ENCODE peak calls at places on chromosomes 1 and 21, in five cellular contexts. One of them, this sample, is unnamed.
A peak's percentile ranks its signal among the peaks of the same experiment; 100 is the strongest.

GRCh38 chr1:92944901-92945747 is 16.1 kb downstream of the DIPK1A start:
- ATAC-seq in GM23338: peak; percentile 68
- ATAC-seq in HepG2: no peak
- ATAC-seq in K562: peak; percentile 46
- ATAC-seq in upper lobe of left lung: no peak
- ATAC-seq in this sample: no peak

GRCh38 chr1:80059940-80060339 is 1053.4 kb upstream of the ADGRL4 start:
- ATAC-seq in GM23338: no peak
- ATAC-seq in HepG2: no peak
- ATAC-seq in K562: no peak
- ATAC-seq in upper lobe of left lung: no peak
- ATAC-seq in this sample: no peak

GRCh38 chr21:33971492-33972013 is 55.9 kb upstream of the ATP5PO start:
- ATAC-seq in GM23338: peak; percentile 77
- ATAC-seq in HepG2: no peak
- ATAC-seq in K562: no peak
- ATAC-seq in upper lobe of left lung: no peak
- ATAC-seq in this sample: no peak

GRCh38 chr1:58367217-58367616 is 179.3 kb downstream of the OMA1 start:
- ATAC-seq in GM23338: no peak
- ATAC-seq in HepG2: no peak
- ATAC-seq in K562: no peak
- ATAC-seq in upper lobe of left lung: no peak
- ATAC-seq in this sample: no peak

GRCh38 chr1:54338479-54338878 is 67.7 kb downstream of the SSBP3 start:
- ATAC-seq in GM23338: no peak
- ATAC-seq in HepG2: no peak
- ATAC-seq in K562: no peak
- ATAC-seq in upper lobe of left lung: no peak
- ATAC-seq in this sample: no peak

GRCh38 chr1:201268604-201269151 is 14.6 kb upstream of the PKP1 start:
- ATAC-seq in GM23338: no peak
- ATAC-seq in HepG2: no peak
- ATAC-seq in K562: no peak
- ATAC-seq in upper lobe of left lung: peak; percentile 88
- ATAC-seq in this sample: no peak

GRCh38 chr1:62022348-62022747 is 172.3 kb upstream of the L1TD1 start:
- ATAC-seq in GM23338: peak; percentile 47
- ATAC-seq in HepG2: no peak
- ATAC-seq in K562: no peak
- ATAC-seq in upper lobe of left lung: no peak
- ATAC-seq in this sample: no peak

GRCh38 chr1:236365999-236366570 is 28.0 kb upstream of the EDARADD start:
- ATAC-seq in GM23338: no peak
- ATAC-seq in HepG2: peak; percentile 60
- ATAC-seq in K562: peak; percentile 60
- ATAC-seq in upper lobe of left lung: no peak
- ATAC-seq in this sample: no peak

GRCh38 chr1:235504122-235504493 is at the start of gene B3GALNT2:
- ATAC-seq in GM23338: peak; percentile 70
- ATAC-seq in HepG2: peak; percentile 83
- ATAC-seq in K562: peak; percentile 72
- ATAC-seq in upper lobe of left lung: peak; percentile 68
- ATAC-seq in this sample: peak; percentile 54

GRCh38 chr1:237126180-237126579 is 84.2 kb downstream of the RYR2 start:
- ATAC-seq in GM23338: no peak
- ATAC-seq in HepG2: no peak
- ATAC-seq in K562: no peak
- ATAC-seq in upper lobe of left lung: no peak
- ATAC-seq in this sample: no peak

GRCh38 chr1:99218999-99219398 is 45.3 kb upstream of the PLPPR4 start:
- ATAC-seq in GM23338: no peak
- ATAC-seq in HepG2: no peak
- ATAC-seq in K562: no peak
- ATAC-seq in upper lobe of left lung: no peak
- ATAC-seq in this sample: no peak

GRCh38 chr21:15686506-15686905 is 43.3 kb upstream of the USP25 start:
- ATAC-seq in GM23338: no peak
- ATAC-seq in HepG2: no peak
- ATAC-seq in K562: no peak
- ATAC-seq in upper lobe of left lung: peak; percentile 76
- ATAC-seq in this sample: peak; percentile 19

GRCh38 chr1:170375082-170375733 is 156.8 kb upstream of the GORAB start:
- ATAC-seq in GM23338: peak; percentile 41
- ATAC-seq in HepG2: no peak
- ATAC-seq in K562: no peak
- ATAC-seq in upper lobe of left lung: no peak
- ATAC-seq in this sample: no peak

GRCh38 chr1:199308349-199308846 is 669.6 kb downstream of the PTPRC start:
- ATAC-seq in GM23338: no peak
- ATAC-seq in HepG2: no peak
- ATAC-seq in K562: no peak
- ATAC-seq in upper lobe of left lung: no peak
- ATAC-seq in this sample: no peak

GRCh38 chr1:229582011-229582694 is 23.6 kb upstream of the ABCB10 start:
- ATAC-seq in GM23338: peak; percentile 27
- ATAC-seq in HepG2: peak; percentile 86
- ATAC-seq in K562: peak; percentile 15
- ATAC-seq in upper lobe of left lung: peak; percentile 64
- ATAC-seq in this sample: peak; percentile 58

GRCh38 chr21:37040212-37040611 is 32.7 kb downstream of the PIGP start:
- ATAC-seq in GM23338: no peak
- ATAC-seq in HepG2: no peak
- ATAC-seq in K562: no peak
- ATAC-seq in upper lobe of left lung: no peak
- ATAC-seq in this sample: no peak

GRCh38 chr21:26833011-26833410 is 12.2 kb downstream of the ADAMTS1 start:
- ATAC-seq in GM23338: no peak
- ATAC-seq in HepG2: no peak
- ATAC-seq in K562: no peak
- ATAC-seq in upper lobe of left lung: no peak
- ATAC-seq in this sample: peak; percentile 8

GRCh38 chr1:173122344-173122880 is 71.7 kb upstream of the TNFSF18 start:
- ATAC-seq in GM23338: no peak
- ATAC-seq in HepG2: no peak
- ATAC-seq in K562: no peak
- ATAC-seq in upper lobe of left lung: peak; percentile 45
- ATAC-seq in this sample: no peak

GRCh38 chr1:207811920-207812720 is 60.3 kb downstream of the CD46 start:
- ATAC-seq in GM23338: peak; percentile 86
- ATAC-seq in HepG2: peak; percentile 94
- ATAC-seq in K562: peak; percentile 90
- ATAC-seq in upper lobe of left lung: peak; percentile 54
- ATAC-seq in this sample: peak; percentile 72

GRCh38 chr1:5720936-5721335 is 271.3 kb downstream of the NPHP4 start:
- ATAC-seq in GM23338: no peak
- ATAC-seq in HepG2: no peak
- ATAC-seq in K562: no peak
- ATAC-seq in upper lobe of left lung: no peak
- ATAC-seq in this sample: no peak

GRCh38 chr1:243470492-243470891 is 214.7 kb downstream of the SDCCAG8 start:
- ATAC-seq in GM23338: peak; percentile 57
- ATAC-seq in HepG2: no peak
- ATAC-seq in K562: no peak
- ATAC-seq in upper lobe of left lung: no peak
- ATAC-seq in this sample: no peak

GRCh38 chr1:197736689-197737088 is 38.6 kb downstream of the DENND1B start:
- ATAC-seq in GM23338: no peak
- ATAC-seq in HepG2: no peak
- ATAC-seq in K562: no peak
- ATAC-seq in upper lobe of left lung: no peak
- ATAC-seq in this sample: no peak

GRCh38 chr1:230160957-230161771 is 94.1 kb downstream of the GALNT2 start:
- ATAC-seq in GM23338: no peak
- ATAC-seq in HepG2: no peak
- ATAC-seq in K562: peak; percentile 82
- ATAC-seq in upper lobe of left lung: no peak
- ATAC-seq in this sample: no peak

GRCh38 chr1:184176058-184176457 is 124.5 kb downstream of the TSEN15 start:
- ATAC-seq in GM23338: no peak
- ATAC-seq in HepG2: no peak
- ATAC-seq in K562: no peak
- ATAC-seq in upper lobe of left lung: no peak
- ATAC-seq in this sample: no peak

GRCh38 chr21:45309069-45309521 is 21.4 kb upstream of the POFUT2 start:
- ATAC-seq in GM23338: peak; percentile 89
- ATAC-seq in HepG2: peak; percentile 76
- ATAC-seq in K562: peak; percentile 89
- ATAC-seq in upper lobe of left lung: peak; percentile 60
- ATAC-seq in this sample: peak; percentile 29

GRCh38 chr1:232046531-232047283 is 420.1 kb downstream of the DISC1 start:
- ATAC-seq in GM23338: no peak
- ATAC-seq in HepG2: no peak
- ATAC-seq in K562: no peak
- ATAC-seq in upper lobe of left lung: no peak
- ATAC-seq in this sample: no peak

GRCh38 chr1:44812822-44813543 is 4.7 kb downstream of the BTBD19 start:
- ATAC-seq in GM23338: peak; percentile 55
- ATAC-seq in HepG2: no peak
- ATAC-seq in K562: no peak
- ATAC-seq in upper lobe of left lung: no peak
- ATAC-seq in this sample: no peak

GRCh38 chr1:51283977-51284376 is 46.4 kb downstream of the TTC39A start:
- ATAC-seq in GM23338: no peak
- ATAC-seq in HepG2: peak; percentile 55
- ATAC-seq in K562: no peak
- ATAC-seq in upper lobe of left lung: no peak
- ATAC-seq in this sample: no peak

GRCh38 chr1:178456472-178456871 is 40.3 kb downstream of the CLEC20A start:
- ATAC-seq in GM23338: no peak
- ATAC-seq in HepG2: no peak
- ATAC-seq in K562: no peak
- ATAC-seq in upper lobe of left lung: no peak
- ATAC-seq in this sample: no peak

DNA sequence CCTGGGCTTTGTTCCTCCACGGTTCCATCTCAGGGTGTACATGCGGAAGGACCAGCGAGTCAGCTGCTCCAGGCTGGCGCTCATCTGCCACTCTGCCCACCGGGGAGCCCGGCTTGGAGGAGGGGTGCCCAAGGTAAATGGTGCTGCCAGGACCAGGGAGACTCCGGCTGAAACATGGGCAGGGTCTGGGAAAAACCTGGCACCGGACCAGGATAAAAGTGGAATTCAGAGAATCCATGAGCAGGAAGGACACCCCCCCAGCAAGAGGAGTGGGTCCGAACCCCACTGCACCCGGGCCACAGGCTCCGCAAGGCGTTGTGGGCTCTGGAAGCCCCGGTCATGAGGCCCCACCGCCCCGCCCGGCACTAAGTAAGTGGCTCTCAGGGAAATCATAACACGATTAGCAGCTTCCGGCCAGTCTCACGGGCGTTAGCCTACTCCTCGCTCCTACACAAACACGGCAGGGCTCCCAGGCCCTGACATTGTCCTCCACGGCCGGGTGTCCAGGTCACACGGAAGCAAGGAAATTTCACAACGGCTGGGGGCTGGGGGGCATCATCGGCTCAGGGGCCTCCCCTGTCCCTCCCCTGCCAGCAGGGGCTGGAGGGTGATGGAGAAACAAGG is 21.1 kb downstream of the MEGF6 start:
- ATAC-seq in GM23338: no peak
- ATAC-seq in HepG2: peak; percentile 32
- ATAC-seq in K562: peak; percentile 59
- ATAC-seq in upper lobe of left lung: no peak
- ATAC-seq in this sample: peak; percentile 13
- TF ChIP-seq POLR2AphosphoS5 in GM23338: no peak
- TF ChIP-seq POLR2AphosphoS5 in HepG2: no peak
- TF ChIP-seq POLR2AphosphoS5 in K562: no peak
- TF ChIP-seq POLR2AphosphoS5 in upper lobe of left lung: no peak
- TF ChIP-seq POLR2AphosphoS5 in this sample: no peak

DNA sequence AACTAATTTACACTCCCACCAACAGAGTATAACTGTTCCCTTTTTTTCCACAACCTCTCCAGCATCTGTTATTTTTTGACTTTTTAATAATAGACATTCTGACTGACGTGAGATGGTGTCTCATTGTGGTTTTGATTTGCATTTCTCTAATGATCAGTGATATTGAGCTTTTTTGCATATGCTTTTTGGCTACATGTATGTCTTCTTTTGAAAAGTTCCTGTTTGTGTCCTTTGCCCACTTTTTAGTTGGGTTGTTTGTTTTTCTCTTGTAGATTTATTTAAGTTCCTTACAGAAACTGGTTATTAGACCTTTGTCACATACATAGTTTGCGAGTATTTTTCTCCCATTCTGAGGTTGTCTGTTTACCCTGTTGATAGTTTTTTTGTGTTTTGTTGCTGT is 375.2 kb downstream of the MATN1 start:
- ATAC-seq in GM23338: no peak
- ATAC-seq in HepG2: no peak
- ATAC-seq in K562: no peak
- ATAC-seq in upper lobe of left lung: no peak
- ATAC-seq in this sample: no peak
- H3K27me3 ChIP-seq in GM23338: no peaks in the 10 kb centered on the region
- H3K27me3 ChIP-seq in HepG2: no peaks in the 10 kb centered on the region
- H3K27me3 ChIP-seq in K562: no peaks in the 10 kb centered on the region
- H3K27me3 ChIP-seq in upper lobe of left lung: no peaks in the 10 kb centered on the region
- H3K27me3 ChIP-seq in this sample: peaks cover 57% of the 10 kb centered on the region

DNA sequence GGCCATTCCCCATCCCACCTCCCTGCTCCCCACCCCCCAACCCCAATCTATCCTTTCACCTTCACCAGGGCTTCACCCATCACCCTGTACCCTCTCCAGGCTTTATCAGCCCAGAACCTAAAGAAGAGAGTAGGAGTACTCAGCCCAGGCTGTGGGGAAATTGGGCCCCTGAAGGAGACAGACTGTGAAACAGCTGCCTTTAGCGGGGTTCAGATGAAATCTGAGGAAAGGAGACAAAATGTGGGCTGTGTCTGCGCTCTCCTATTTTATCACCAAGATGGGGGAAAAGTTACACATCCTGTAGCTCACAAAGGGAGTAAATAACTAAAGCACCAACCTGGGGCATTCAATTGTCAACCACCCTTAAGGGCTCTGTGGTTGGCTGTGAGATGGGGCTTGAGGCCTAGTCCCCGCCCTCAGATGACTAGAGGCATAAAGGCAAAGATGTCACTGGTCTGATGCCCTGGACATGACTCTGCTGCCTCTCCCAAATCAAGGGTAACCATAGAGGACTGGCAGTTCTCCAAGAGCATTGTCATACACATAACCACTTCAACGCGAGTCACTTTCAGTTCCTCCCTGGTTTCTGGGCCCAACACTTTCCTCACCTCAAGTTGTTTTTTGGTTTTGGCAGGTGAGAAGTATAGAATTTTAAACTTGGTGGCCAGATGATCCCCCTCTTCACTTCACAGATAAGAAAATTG is 30.0 kb downstream of the SLC27A3 start:
- ATAC-seq in GM23338: peak; percentile 25
- ATAC-seq in HepG2: no peak
- ATAC-seq in K562: peak; percentile 89
- ATAC-seq in upper lobe of left lung: peak; percentile 93
- ATAC-seq in this sample: peak; percentile 79
- TF ChIP-seq POLR2AphosphoS5 in GM23338: no peak
- TF ChIP-seq POLR2AphosphoS5 in HepG2: no peak
- TF ChIP-seq POLR2AphosphoS5 in K562: no peak
- TF ChIP-seq POLR2AphosphoS5 in upper lobe of left lung: peak; percentile 25
- TF ChIP-seq POLR2AphosphoS5 in this sample: no peak

DNA sequence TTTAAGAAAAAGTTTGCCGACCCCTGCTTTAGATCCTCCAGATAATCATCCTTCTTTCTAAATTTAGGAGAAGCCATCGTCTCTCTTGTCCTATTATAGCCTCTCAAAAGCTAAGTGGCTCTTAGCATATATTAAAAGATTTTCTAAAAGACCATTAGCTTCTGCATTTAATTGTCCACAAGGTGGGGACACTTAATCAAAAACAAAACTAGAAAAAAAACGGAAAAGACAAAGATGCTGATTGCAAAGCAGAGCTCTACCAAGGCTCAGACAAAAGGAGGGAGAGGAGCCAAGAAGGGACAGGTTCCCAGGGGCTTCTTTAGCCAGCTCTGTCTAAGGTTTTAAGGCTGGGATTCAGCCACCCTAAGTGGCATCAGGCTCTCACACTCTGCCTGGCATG is 128.3 kb upstream of the HMGB4 start:
- ATAC-seq in GM23338: no peak
- ATAC-seq in HepG2: no peak
- ATAC-seq in K562: no peak
- ATAC-seq in upper lobe of left lung: no peak
- ATAC-seq in this sample: no peak
- H3K27me3 ChIP-seq in GM23338: no peaks in the 10 kb centered on the region
- H3K27me3 ChIP-seq in HepG2: no peaks in the 10 kb centered on the region
- H3K27me3 ChIP-seq in K562: peaks cover 9% of the 10 kb centered on the region
- H3K27me3 ChIP-seq in upper lobe of left lung: no peaks in the 10 kb centered on the region
- H3K27me3 ChIP-seq in this sample: peaks cover 24% of the 10 kb centered on the region